ENCODE peak calls at places on chromosomes 11 and 22, in nine cellular contexts. G is upper lobe of right lung; I is DMS 273 treated with DMSO at 0.1 percent for 48 hours; T is Daoy; U is GF-D8; J is pancreas; X is RPMI7951; W is CD4-positive, CD25-positive, alpha-beta regulatory T cell; V is activated T-helper 1 cell treated with anti-CD3 and anti-CD28 coated beads, Interleukin-2, amount 50 U/mL, for 16 hours. R is an unnamed sample.

GRCh38 chr11:114719562-114719961 is 41.2 kb downstream of the NXPE2 start:
- DNase-seq in G (no peak), I (no peak), T (no peak), U (no peak), J (no peak), X (no peak), W (no peak), V (no peak), R (no peak)

GRCh38 chr11:18046116-18046777 is at the start of gene TPH1:
- DNase-seq in G (peak; percentile 79), I (no peak), T (peak; percentile 79), U (no peak), J (peak; percentile 40), X (peak; percentile 66), W (no peak), V (no peak), R (no peak)

GRCh38 chr11:65471410-65471762 is 27.5 kb upstream of the MALAT1 start:
- DNase-seq in G (peak; percentile 89), I (peak; percentile 30), T (peak; percentile 79), U (peak; percentile 42), J (peak; percentile 78), X (peak; percentile 73), W (no peak), V (no peak), R (no peak)

GRCh38 chr22:43554259-43554636 is 142.4 kb downstream of the MPPED1 start:
- DNase-seq in G (no peak), I (no peak), T (no peak), U (no peak), J (no peak), X (no peak), W (no peak), V (no peak), R (no peak)

GRCh38 chr11:134022748-134023147 is 46.1 kb upstream of the JAM3 start:
- DNase-seq in G (no peak), I (no peak), T (no peak), U (no peak), J (no peak), X (no peak), W (no peak), V (no peak), R (no peak)

GRCh38 chr11:112555491-112556364 is 295.1 kb upstream of the PLET1 start:
- DNase-seq in G (peak; percentile 84), I (no peak), T (peak; percentile 44), U (no peak), J (peak; percentile 41), X (peak; percentile 27), W (peak; percentile 55), V (peak; percentile 40), R (peak; percentile 66)

GRCh38 chr11:44813401-44813800 is 86.6 kb downstream of the TSPAN18 start:
- DNase-seq in G (peak; percentile 57), I (no peak), T (no peak), U (no peak), J (no peak), X (no peak), W (no peak), V (no peak), R (no peak)

GRCh38 chr22:46524203-46524740 is 13.1 kb downstream of the CELSR1 start:
- DNase-seq in G (no peak), I (no peak), T (no peak), U (no peak), J (no peak), X (no peak), W (no peak), V (no peak), R (no peak)

GRCh38 chr11:88631497-88631896 is 294.0 kb upstream of the CTSC start:
- DNase-seq in G (no peak), I (no peak), T (peak; percentile 12), U (no peak), J (no peak), X (no peak), W (no peak), V (no peak), R (no peak)

R was measured in stimulated activated CD4-positive, alpha-beta T cell treated with anti-CD3 and anti-CD28 coated beads, Interleukin-1b, Interleukin-23, amount 100 ng/mL, for 4 hours.